ENCODE peak calls at places on chromosomes 6 and 20, in five cellular contexts. W is NK-92 treated with Interleukin-12 subunit alpha and Interleukin-12 subunit beta, amount 100 ng/mL, for 24 hours; M is AG20443; S is GM23248; Q is choroid plexus epithelial cell. Z is an unnamed sample.

GRCh38 chr6:45504947-45505346 is 127.2 kb upstream of the SUPT3H start:
- DNase-seq in Q (peak), M (peak), S (peak), W (no peak), Z (peak)

GRCh38 chr6:167685654-167686053 is 141.1 kb upstream of the AFDN start:
- DNase-seq in M (no peak), W (no peak), S (no peak), Q (no peak), Z (no peak)

GRCh38 chr6:21826031-21826430 is 232.5 kb downstream of the SOX4 start:
- DNase-seq in M (peak), W (no peak), Q (peak), S (peak), Z (peak)

GRCh38 chr20:39081255-39081654 is 119.1 kb downstream of the DHX35 start:
- DNase-seq in M (peak), S (peak), Q (peak), W (peak), Z (peak)

GRCh38 chr6:163260111-163260895 is 154.2 kb upstream of the QKI start:
- DNase-seq in Q (peak), S (peak), W (no peak), M (no peak), Z (no peak)

GRCh38 chr6:139967497-139967896 is 593.0 kb upstream of the CITED2 start:
- DNase-seq in S (peak), Q (peak), W (no peak), M (no peak), Z (no peak)

GRCh38 chr20:62887147-62887859 is 25.7 kb upstream of the TCFL5 start:
- DNase-seq in W (no peak), Q (peak), S (peak), M (peak), Z (peak)

GRCh38 chr20:45100563-45101245 is at the start of gene KCNS1:
- DNase-seq in M (peak), S (no peak), W (no peak), Q (peak), Z (peak)

GRCh38 chr20:58112017-58112781 is 116.3 kb downstream of the ANKRD60 start:
- DNase-seq in S (peak), Q (peak), M (peak), W (no peak), Z (peak)

GRCh38 chr6:22152871-22153270 is 144.0 kb downstream of the PRL start:
- DNase-seq in M (no peak), W (no peak), S (no peak), Q (no peak), Z (no peak)

GRCh38 chr6:148577687-148578488 is 168.9 kb upstream of the UST start:
- DNase-seq in W (peak), M (peak), S (peak), Q (peak), Z (peak)

GRCh38 chr20:51661609-51662178 is 106.5 kb downstream of the ATP9A start:
- DNase-seq in M (no peak), W (peak), Q (no peak), S (peak), Z (peak)

GRCh38 chr6:35694462-35694861 is 5.7 kb upstream of the FKBP5 start:
- DNase-seq in S (peak), W (no peak), Q (peak), M (no peak), Z (no peak)

GRCh38 chr6:14273196-14273595 is 155.6 kb downstream of the CD83 start:
- DNase-seq in M (no peak), S (no peak), W (no peak), Q (no peak), Z (no peak)

GRCh38 chr6:153106021-153106420 is 25.1 kb downstream of the RGS17 start:
- DNase-seq in Q (no peak), S (no peak), W (no peak), M (no peak), Z (no peak)

GRCh38 chr6:108359901-108360882 is 65.3 kb downstream of the AFG1L start:
- DNase-seq in Q (peak), W (no peak), S (no peak), M (no peak), Z (no peak)

GRCh38 chr20:47493954-47494293 is 7.8 kb upstream of the NCOA3 start:
- DNase-seq in Q (no peak), S (no peak), M (no peak), W (no peak), Z (no peak)

GRCh38 chr6:126020305-126021050 is 34.1 kb downstream of the TRMT11 start:
- DNase-seq in S (no peak), M (no peak), W (no peak), Q (peak), Z (no peak)

GRCh38 chr20:14521436-14521835 is 184.0 kb upstream of the FLRT3 start:
- DNase-seq in M (peak), Q (peak), S (peak), W (no peak), Z (no peak)

GRCh38 chr20:4195499-4195898 is 180.1 kb upstream of the RNF24 start:
- DNase-seq in Q (peak), M (peak), W (no peak), S (peak), Z (peak)

GRCh38 chr20:39269031-39269461 is 306.9 kb downstream of the DHX35 start:
- DNase-seq in S (peak), M (peak), W (peak), Q (peak), Z (peak)

GRCh38 chr6:124055986-124056385 is 252.3 kb downstream of the NKAIN2 start:
- DNase-seq in M (no peak), W (no peak), S (no peak), Q (no peak), Z (no peak)

GRCh38 chr6:101706576-101706975 is 313.1 kb downstream of the GRIK2 start:
- DNase-seq in W (no peak), M (no peak), Q (no peak), S (no peak), Z (no peak)

GRCh38 chr6:32432050-32432450 is 7.6 kb upstream of the HLA-DRA start:
- DNase-seq in Q (peak), S (peak), M (no peak), W (no peak), Z (no peak)

GRCh38 chr20:44702776-44703175 is 12.4 kb upstream of the CCN5 start:
- DNase-seq in W (no peak), Q (peak), S (peak), M (peak), Z (peak)